ENCODE peak calls at places on chromosomes 5 and 9, in five cellular contexts. X is stimulated activated CD4-positive, alpha-beta T cell treated with anti-CD3 and anti-CD28 coated beads, Interleukin-12 subunit alpha, Interleukin-12 subunit beta, amount 100 ng/mL, for 24 hours; B is EL; J is hepatocyte; D is left ventricle myocardium inferior. N is an unnamed sample.

GRCh38 chr9:34337404-34337803 is 8.0 kb downstream of the NUDT2 start:
- DNase-seq in X (no peak), B (no peak), J (no peak), D (no peak), N (no peak)

GRCh38 chr5:134584662-134585061 is 48.0 kb downstream of the SAR1B start:
- DNase-seq in X (no peak), B (no peak), J (no peak), D (no peak), N (no peak)

GRCh38 chr5:96177303-96177869 is 215.7 kb upstream of the ELL2 start:
- DNase-seq in X (no peak), B (peak), J (peak), D (no peak), N (no peak)

GRCh38 chr9:79012561-79012960 is 559.2 kb upstream of the TLE4 start:
- DNase-seq in X (no peak), B (peak), J (no peak), D (no peak), N (no peak)

GRCh38 chr9:3708751-3709150 is 182.9 kb upstream of the RFX3 start:
- DNase-seq in X (no peak), B (no peak), J (no peak), D (no peak), N (no peak)

GRCh38 chr5:41748631-41749030 is 121.6 kb downstream of the OXCT1 start:
- DNase-seq in X (no peak), B (no peak), J (no peak), D (no peak), N (no peak)

GRCh38 chr5:135177591-135177990 is 143.6 kb upstream of the PITX1 start:
- DNase-seq in X (no peak), B (no peak), J (no peak), D (no peak), N (no peak)

GRCh38 chr5:111697215-111697614 is 59.8 kb downstream of the NREP start:
- DNase-seq in X (no peak), B (no peak), J (peak), D (no peak), N (no peak)

GRCh38 chr5:38249286-38249685 is 9.1 kb upstream of the EGFLAM start:
- DNase-seq in X (no peak), B (no peak), J (peak), D (no peak), N (no peak)

GRCh38 chr9:121612511-121612998 is 38.9 kb upstream of the DAB2IP start:
- DNase-seq in X (no peak), B (no peak), J (peak), D (no peak), N (peak)

GRCh38 chr9:115482747-115483146 is 364.8 kb upstream of the TNC start:
- DNase-seq in X (no peak), B (no peak), J (no peak), D (no peak), N (no peak)

GRCh38 chr5:145999208-145999607 is 62.8 kb downstream of the SH3RF2 start:
- DNase-seq in X (no peak), B (no peak), J (no peak), D (no peak), N (no peak)

GRCh38 chr5:179272326-179273073 is 72.8 kb downstream of the ADAMTS2 start:
- DNase-seq in X (no peak), B (no peak), J (no peak), D (peak), N (peak)

GRCh38 chr9:15423328-15423985 is 781 bp downstream of the SNAPC3 start:
- DNase-seq in X (no peak), B (peak), J (peak), D (no peak), N (no peak)

GRCh38 chr9:129557192-129558036 is 63.5 kb downstream of the C9orf50 start:
- DNase-seq in X (no peak), B (peak), J (peak), D (no peak), N (peak)

GRCh38 chr9:108855888-108856287 is at the start of gene ACTL7B:
- DNase-seq in X (no peak), B (no peak), J (no peak), D (no peak), N (no peak)

GRCh38 chr9:135479469-135480052 is at the start of gene PPP1R26:
- DNase-seq in X (no peak), B (no peak), J (peak), D (peak), N (no peak)

GRCh38 chr5:140111043-140111858 is 2.7 kb upstream of the PURA start:
- DNase-seq in X (no peak), B (no peak), J (no peak), D (no peak), N (no peak)

GRCh38 chr5:114208588-114208987 is 153.3 kb upstream of the KCNN2 start:
- DNase-seq in X (no peak), B (no peak), J (no peak), D (no peak), N (no peak)

GRCh38 chr5:10307206-10308148 is at the start of gene CMBL:
- DNase-seq in X (no peak), B (peak), J (peak), D (peak), N (peak)

GRCh38 chr5:127963233-127963632 is 120.3 kb upstream of the SLC12A2 start:
- DNase-seq in X (no peak), B (no peak), J (no peak), D (no peak), N (no peak)

GRCh38 chr5:109485030-109485429 is 75.3 kb upstream of the PJA2 start:
- DNase-seq in X (no peak), B (peak), J (peak), D (peak), N (no peak)

GRCh38 chr9:136646827-136647711 is 15.6 kb upstream of the EGFL7 start:
- DNase-seq in X (no peak), B (no peak), J (no peak), D (peak), N (no peak)

GRCh38 chr5:765948-766631 is 18.4 kb downstream of the ZDHHC11B start:
- DNase-seq in X (no peak), B (no peak), J (no peak), D (no peak), N (no peak)

GRCh38 chr5:136209346-136209910 is 16.5 kb upstream of the SMIM32 start:
- DNase-seq in X (no peak), B (no peak), J (no peak), D (no peak), N (no peak)

GRCh38 chr5:36739751-36740221 is 133.4 kb downstream of the SLC1A3 start:
- DNase-seq in X (peak), B (peak), J (peak), D (peak), N (peak)

GRCh38 chr9:22208846-22209585 is 199.9 kb upstream of the CDKN2B start:
- DNase-seq in X (no peak), B (peak), J (no peak), D (no peak), N (no peak)

GRCh38 chr9:12719431-12719830 is 26.2 kb downstream of the TYRP1 start:
- DNase-seq in X (no peak), B (peak), J (peak), D (no peak), N (no peak)

GRCh38 chr5:55993628-55994501 is 898 bp downstream of the IL6ST start:
- DNase-seq in X (no peak), B (no peak), J (no peak), D (no peak), N (no peak)

GRCh38 chr5:179262126-179262920 is 82.9 kb downstream of the ADAMTS2 start:
- DNase-seq in X (no peak), B (no peak), J (no peak), D (no peak), N (no peak)

GRCh38 chr9:134710271-134710540 is 68.6 kb downstream of the COL5A1 start:
- DNase-seq in X (no peak), B (no peak), J (no peak), D (no peak), N (no peak)

GRCh38 chr5:37553720-37554402 is 174.7 kb downstream of the WDR70 start:
- DNase-seq in X (no peak), B (peak), J (peak), D (no peak), N (no peak)

N was measured in ovary.